ENCODE peak calls at places on chromosomes 5 and 9, in four cellular contexts. I is IMR-90, P is endothelial cell of umbilical vein, G is K562. S is an unnamed sample.

GRCh38 chr5:179242676-179243075 is 102.6 kb downstream of the ADAMTS2 start:
- DNase-seq in P (no peak), G (no peak), I (no peak), S (no peak)

GRCh38 chr9:137369911-137370630 is 52.9 kb downstream of the EXD3 start:
- DNase-seq in P (no peak), G (no peak), I (no peak), S (no peak)

GRCh38 chr9:35812025-35812602 is at the start of gene SPAG8:
- DNase-seq in P (peak; percentile 90), G (peak; percentile 89), I (peak; percentile 96), S (peak; percentile 81)

GRCh38 chr5:177271113-177271512 is 32.4 kb downstream of the RAB24 start:
- DNase-seq in P (no peak), I (peak; percentile 18), G (no peak), S (no peak)

GRCh38 chr9:21919377-21920362 is 74.5 kb downstream of the CDKN2A start:
- DNase-seq in G (no peak), I (peak; percentile 88), P (peak; percentile 95), S (no peak)

GRCh38 chr5:77305921-77306320 is 95.4 kb downstream of the PDE8B start:
- DNase-seq in I (peak; percentile 57), P (no peak), G (no peak), S (no peak)

GRCh38 chr9:98551511-98552286 is 157.0 kb downstream of the GABBR2 start:
- DNase-seq in P (no peak), G (no peak), I (peak; percentile 97), S (no peak)

GRCh38 chr5:72817076-72817476 is 615 bp downstream of the TNPO1 start:
- DNase-seq in P (peak; percentile 57), I (peak; percentile 88), G (peak; percentile 60), S (no peak)

GRCh38 chr9:72292874-72293607 is 72.0 kb downstream of the ZFAND5 start:
- DNase-seq in P (peak; percentile 40), I (peak; percentile 75), G (peak; percentile 58), S (no peak)

GRCh38 chr9:114314256-114314867 is 8.5 kb upstream of the ORM1 start:
- DNase-seq in I (no peak), G (no peak), P (no peak), S (peak; percentile 4)

GRCh38 chr5:122844916-122845252 is 529 bp upstream of the SNX24 start:
- DNase-seq in I (peak; percentile 7), G (no peak), P (peak; percentile 71), S (no peak)

GRCh38 chr5:3320317-3320865 is 275.2 kb upstream of the IRX1 start:
- DNase-seq in G (no peak), I (no peak), P (no peak), S (no peak)

GRCh38 chr9:98039474-98040072 is 17.0 kb upstream of the NANS start:
- DNase-seq in P (no peak), G (no peak), I (peak; percentile 38), S (no peak)

GRCh38 chr5:10030219-10030831 is 219.4 kb downstream of the ATPSCKMT start:
- DNase-seq in P (no peak), G (peak; percentile 23), I (peak; percentile 60), S (no peak)
- TF ChIP-seq CTCF in P (no peak), G (peak; percentile 19), I (peak; percentile 52), S (peak; percentile 49)

GRCh38 chr5:32020271-32020670 is 153.8 kb downstream of the GOLPH3 start:
- DNase-seq in I (no peak), G (no peak), P (no peak), S (no peak)

GRCh38 chr5:32018476-32019436 is 155.4 kb downstream of the GOLPH3 start:
- DNase-seq in G (no peak), I (no peak), P (no peak), S (no peak)

GRCh38 chr5:32014345-32014744 is 159.8 kb downstream of the GOLPH3 start:
- DNase-seq in P (no peak), I (no peak), G (no peak), S (no peak)

GRCh38 chr5:32020971-32021370 is 153.1 kb downstream of the GOLPH3 start:
- DNase-seq in I (no peak), G (no peak), P (no peak), S (no peak)

DNA sequence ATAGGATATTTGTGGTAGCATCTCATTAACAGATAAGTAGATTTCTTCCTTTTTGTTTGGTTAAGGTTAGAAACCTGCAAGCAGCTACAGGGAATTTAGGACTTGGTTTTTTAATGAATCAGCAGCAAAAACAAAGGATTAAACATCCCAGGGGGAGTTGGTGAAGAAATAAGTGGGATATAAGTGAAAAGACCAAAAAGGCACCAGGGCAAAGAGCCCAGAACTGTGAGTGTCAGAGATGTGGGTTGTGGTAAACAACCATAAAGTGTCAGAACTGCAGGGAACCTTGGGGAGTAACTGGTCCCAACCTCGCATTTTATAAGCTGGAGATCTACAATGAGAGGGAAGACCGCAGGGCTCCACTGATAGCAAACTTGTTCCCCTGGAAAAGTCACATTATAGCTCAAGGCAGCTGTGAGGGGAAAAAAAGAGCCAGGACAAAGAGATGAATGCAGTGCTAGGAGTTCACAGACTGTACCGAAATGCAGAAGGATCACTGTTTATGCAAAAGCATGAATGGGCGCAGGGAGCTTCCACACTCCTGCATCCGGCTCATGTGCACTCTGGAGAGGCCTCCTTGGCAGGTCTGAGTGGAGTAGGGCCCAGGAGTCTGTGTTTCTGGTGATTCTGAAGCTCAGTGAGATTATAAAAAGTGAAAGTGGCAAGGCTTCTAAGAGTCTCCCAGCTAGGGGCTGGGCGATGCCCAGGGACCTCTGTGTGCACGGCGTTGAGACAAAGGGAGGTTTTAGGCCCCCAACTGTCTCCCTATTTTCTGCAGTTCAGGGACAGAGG is 156.3 kb downstream of the GOLPH3 start:
- DNase-seq in G (no peak), I (no peak), P (no peak), S (no peak)
- H3K4me2 ChIP-seq in G (no peak overlapping the region), I (no peak overlapping the region), P (no peak overlapping the region), S (peak overlapping the region; percentile 65)

GRCh38 chr9:101138516-101138915 is 110.0 kb downstream of the PLPPR1 start:
- DNase-seq in I (no peak), G (no peak), P (no peak), S (no peak)
- H3K9me1 ChIP-seq in I (no peaks in the 10 kb centered on the region), G (no peaks in the 10 kb centered on the region), P (no peaks in the 10 kb centered on the region), S (no peaks in the 10 kb centered on the region)

GRCh38 chr9:32136700-32137339 is 247.6 kb upstream of the ACO1 start:
- DNase-seq in I (no peak), P (no peak), G (no peak), S (no peak)
- TF ChIP-seq CTCF in I (no peak), P (no peak), G (no peak), S (no peak)

GRCh38 chr5:159106569-159107282 is 7.0 kb upstream of the EBF1 start:
- DNase-seq in I (peak; percentile 52), P (peak; percentile 64), G (peak; percentile 79), S (no peak)
- H3K4me2 ChIP-seq in I (peak overlapping the region; percentile 68), P (no peak overlapping the region), G (no peak overlapping the region), S (peak overlapping the region; percentile 55)

GRCh38 chr5:10988637-10989036 is 227.6 kb upstream of the DAP start:
- DNase-seq in I (no peak), P (no peak), G (no peak), S (no peak)

GRCh38 chr5:10987291-10987806 is 226.3 kb upstream of the DAP start:
- DNase-seq in I (no peak), P (no peak), G (no peak), S (no peak)

GRCh38 chr5:10985711-10986110 is 224.7 kb upstream of the DAP start:
- DNase-seq in I (no peak), G (no peak), P (no peak), S (no peak)

GRCh38 chr5:10989577-10990263 is 228.7 kb upstream of the DAP start:
- DNase-seq in I (no peak), P (no peak), G (no peak), S (no peak)

GRCh38 chr5:10987881-10988504 is 227.0 kb upstream of the DAP start:
- DNase-seq in G (peak; percentile 83), P (peak; percentile 20), I (no peak), S (no peak)
- H3K9me1 ChIP-seq in G (no peaks in the 10 kb centered on the region), P (no peaks in the 10 kb centered on the region), I (peaks cover 4% of the 10 kb centered on the region), S (no peaks in the 10 kb centered on the region)

DNA sequence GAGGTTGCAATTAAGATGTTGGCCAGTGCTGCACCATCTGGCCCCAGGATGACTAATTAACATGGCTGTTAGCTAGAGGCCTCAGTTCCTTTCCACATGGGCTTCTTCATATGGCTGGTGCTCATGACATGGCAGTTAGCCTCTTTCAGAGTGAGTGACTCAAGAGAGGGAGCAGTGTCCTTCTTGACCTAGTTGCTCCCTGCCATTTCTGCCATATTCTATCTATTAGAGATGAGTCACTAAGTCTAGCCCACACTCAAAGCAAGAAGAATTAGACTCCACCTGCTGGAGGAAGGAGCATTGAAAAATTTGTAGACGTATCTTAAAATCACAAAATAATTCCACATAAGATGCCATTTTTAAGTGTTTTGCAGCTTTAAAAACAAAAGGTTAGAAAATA is 651.2 kb upstream of the CCNG1 start:
- DNase-seq in G (no peak), I (no peak), P (no peak), S (no peak)
- TF ChIP-seq CTCF in G (no peak), I (no peak), P (no peak), S (no peak)

S was measured in keratinocyte.